ENCODE peak calls at places on chromosome 12, in eight cellular contexts. One of them, this sample, is unnamed.

GRCh38 chr12:70853326-70853725 is 67.2 kb downstream of the PTPRR start:
- DNase-seq in CD8-positive, alpha-beta T cell: no peak
- DNase-seq in neural crest cell: no peak
- DNase-seq in esophagus squamous epithelium: no peak
- DNase-seq in IMR-90: peak; percentile 1
- DNase-seq in endothelial cell: no peak
- DNase-seq in B cell: no peak
- DNase-seq in body of pancreas: peak; percentile 49
- DNase-seq in this sample: no peak

GRCh38 chr12:101051901-101052550 is 158.0 kb downstream of the SLC5A8 start:
- DNase-seq in CD8-positive, alpha-beta T cell: no peak
- DNase-seq in neural crest cell: no peak
- DNase-seq in esophagus squamous epithelium: no peak
- DNase-seq in IMR-90: peak; percentile 81
- DNase-seq in endothelial cell: no peak
- DNase-seq in B cell: no peak
- DNase-seq in body of pancreas: peak; percentile 82
- DNase-seq in this sample: no peak

GRCh38 chr12:1660304-1661187 is 30.3 kb upstream of the ADIPOR2 start:
- DNase-seq in CD8-positive, alpha-beta T cell: peak; percentile 59
- DNase-seq in neural crest cell: no peak
- DNase-seq in esophagus squamous epithelium: no peak
- DNase-seq in IMR-90: no peak
- DNase-seq in endothelial cell: no peak
- DNase-seq in B cell: no peak
- DNase-seq in body of pancreas: peak; percentile 98
- DNase-seq in this sample: no peak

GRCh38 chr12:108854055-108854452 is 3.3 kb downstream of the SSH1 start:
- DNase-seq in CD8-positive, alpha-beta T cell: no peak
- DNase-seq in neural crest cell: no peak
- DNase-seq in esophagus squamous epithelium: no peak
- DNase-seq in IMR-90: peak; percentile 95
- DNase-seq in endothelial cell: no peak
- DNase-seq in B cell: no peak
- DNase-seq in body of pancreas: peak; percentile 48
- DNase-seq in this sample: no peak

GRCh38 chr12:117063162-117063911 is 35.9 kb downstream of the TESC start:
- DNase-seq in CD8-positive, alpha-beta T cell: peak; percentile 18
- DNase-seq in neural crest cell: no peak
- DNase-seq in esophagus squamous epithelium: no peak
- DNase-seq in IMR-90: no peak
- DNase-seq in endothelial cell: no peak
- DNase-seq in B cell: no peak
- DNase-seq in body of pancreas: peak; percentile 37
- DNase-seq in this sample: no peak

GRCh38 chr12:94699796-94700195 is 49.4 kb upstream of the TMCC3 start:
- DNase-seq in CD8-positive, alpha-beta T cell: no peak
- DNase-seq in neural crest cell: no peak
- DNase-seq in esophagus squamous epithelium: no peak
- DNase-seq in IMR-90: no peak
- DNase-seq in endothelial cell: no peak
- DNase-seq in B cell: no peak
- DNase-seq in body of pancreas: no peak
- DNase-seq in this sample: no peak

GRCh38 chr12:3279415-3279780 is 202.2 kb downstream of the TSPAN9 start:
- DNase-seq in CD8-positive, alpha-beta T cell: no peak
- DNase-seq in neural crest cell: no peak
- DNase-seq in esophagus squamous epithelium: no peak
- DNase-seq in IMR-90: no peak
- DNase-seq in endothelial cell: no peak
- DNase-seq in B cell: no peak
- DNase-seq in body of pancreas: no peak
- DNase-seq in this sample: no peak

GRCh38 chr12:104957388-104958008 is 592 bp downstream of the SLC41A2 start:
- DNase-seq in CD8-positive, alpha-beta T cell: peak; percentile 38
- DNase-seq in neural crest cell: peak; percentile 22
- DNase-seq in esophagus squamous epithelium: no peak
- DNase-seq in IMR-90: no peak
- DNase-seq in endothelial cell: no peak
- DNase-seq in B cell: peak; percentile 54
- DNase-seq in body of pancreas: no peak
- DNase-seq in this sample: no peak

GRCh38 chr12:23458640-23459039 is 490.8 kb downstream of the SOX5 start:
- DNase-seq in CD8-positive, alpha-beta T cell: no peak
- DNase-seq in neural crest cell: no peak
- DNase-seq in esophagus squamous epithelium: no peak
- DNase-seq in IMR-90: no peak
- DNase-seq in endothelial cell: no peak
- DNase-seq in B cell: no peak
- DNase-seq in body of pancreas: no peak
- DNase-seq in this sample: no peak

GRCh38 chr12:53094394-53094787 is 3.1 kb upstream of the IGFBP6 start:
- DNase-seq in CD8-positive, alpha-beta T cell: no peak
- DNase-seq in neural crest cell: no peak
- DNase-seq in esophagus squamous epithelium: no peak
- DNase-seq in IMR-90: no peak
- DNase-seq in endothelial cell: no peak
- DNase-seq in B cell: no peak
- DNase-seq in body of pancreas: no peak
- DNase-seq in this sample: no peak

GRCh38 chr12:28780096-28780495 is 369.0 kb upstream of the FAR2 start:
- DNase-seq in CD8-positive, alpha-beta T cell: no peak
- DNase-seq in neural crest cell: no peak
- DNase-seq in esophagus squamous epithelium: no peak
- DNase-seq in IMR-90: peak; percentile 81
- DNase-seq in endothelial cell: no peak
- DNase-seq in B cell: no peak
- DNase-seq in body of pancreas: no peak
- DNase-seq in this sample: no peak

GRCh38 chr12:113612076-113612728 is 140.5 kb upstream of the LHX5 start:
- DNase-seq in CD8-positive, alpha-beta T cell: no peak
- DNase-seq in neural crest cell: no peak
- DNase-seq in esophagus squamous epithelium: no peak
- DNase-seq in IMR-90: no peak
- DNase-seq in endothelial cell: no peak
- DNase-seq in B cell: no peak
- DNase-seq in body of pancreas: no peak
- DNase-seq in this sample: no peak

GRCh38 chr12:132352896-132353800 is 23.8 kb upstream of the GALNT9 start:
- DNase-seq in CD8-positive, alpha-beta T cell: no peak
- DNase-seq in neural crest cell: no peak
- DNase-seq in esophagus squamous epithelium: no peak
- DNase-seq in IMR-90: no peak
- DNase-seq in endothelial cell: no peak
- DNase-seq in B cell: no peak
- DNase-seq in body of pancreas: no peak
- DNase-seq in this sample: no peak

GRCh38 chr12:65152012-65152411 is 17.4 kb upstream of the LEMD3 start:
- DNase-seq in CD8-positive, alpha-beta T cell: no peak
- DNase-seq in neural crest cell: no peak
- DNase-seq in esophagus squamous epithelium: no peak
- DNase-seq in IMR-90: no peak
- DNase-seq in endothelial cell: no peak
- DNase-seq in B cell: no peak
- DNase-seq in body of pancreas: no peak
- DNase-seq in this sample: no peak

GRCh38 chr12:77392467-77392866 is 327.1 kb upstream of the E2F7 start:
- DNase-seq in CD8-positive, alpha-beta T cell: no peak
- DNase-seq in neural crest cell: no peak
- DNase-seq in esophagus squamous epithelium: no peak
- DNase-seq in IMR-90: no peak
- DNase-seq in endothelial cell: no peak
- DNase-seq in B cell: no peak
- DNase-seq in body of pancreas: no peak
- DNase-seq in this sample: no peak

GRCh38 chr12:67991158-67991557 is 1.9 kb downstream of the IFNG-AS1 start:
- DNase-seq in CD8-positive, alpha-beta T cell: peak; percentile 16
- DNase-seq in neural crest cell: no peak
- DNase-seq in esophagus squamous epithelium: no peak
- DNase-seq in IMR-90: no peak
- DNase-seq in endothelial cell: no peak
- DNase-seq in B cell: peak; percentile 66
- DNase-seq in body of pancreas: no peak
- DNase-seq in this sample: no peak

GRCh38 chr12:55724226-55724939 is 4.2 kb downstream of the RDH5 start:
- DNase-seq in CD8-positive, alpha-beta T cell: peak; percentile 68
- DNase-seq in neural crest cell: peak; percentile 59
- DNase-seq in esophagus squamous epithelium: no peak
- DNase-seq in IMR-90: peak; percentile 69
- DNase-seq in endothelial cell: peak; percentile 59
- DNase-seq in B cell: peak; percentile 75
- DNase-seq in body of pancreas: peak; percentile 84
- DNase-seq in this sample: no peak

GRCh38 chr12:91381309-91381804 is 198.7 kb upstream of the DCN start:
- DNase-seq in CD8-positive, alpha-beta T cell: no peak
- DNase-seq in neural crest cell: peak; percentile 53
- DNase-seq in esophagus squamous epithelium: no peak
- DNase-seq in IMR-90: peak; percentile 86
- DNase-seq in endothelial cell: peak; percentile 62
- DNase-seq in B cell: peak; percentile 44
- DNase-seq in body of pancreas: peak; percentile 67
- DNase-seq in this sample: peak; percentile 24

GRCh38 chr12:6944381-6945186 is 762 bp downstream of the C12orf57 start:
- DNase-seq in CD8-positive, alpha-beta T cell: peak; percentile 86
- DNase-seq in neural crest cell: peak; percentile 84
- DNase-seq in esophagus squamous epithelium: peak; percentile 59
- DNase-seq in IMR-90: peak; percentile 92
- DNase-seq in endothelial cell: peak; percentile 91
- DNase-seq in B cell: peak; percentile 90
- DNase-seq in body of pancreas: peak; percentile 95
- DNase-seq in this sample: peak; percentile 89

GRCh38 chr12:52181757-52182156 is 10.1 kb downstream of the KRT80 start:
- DNase-seq in CD8-positive, alpha-beta T cell: no peak
- DNase-seq in neural crest cell: no peak
- DNase-seq in esophagus squamous epithelium: no peak
- DNase-seq in IMR-90: peak; percentile 89
- DNase-seq in endothelial cell: no peak
- DNase-seq in B cell: no peak
- DNase-seq in body of pancreas: no peak
- DNase-seq in this sample: no peak

DNA sequence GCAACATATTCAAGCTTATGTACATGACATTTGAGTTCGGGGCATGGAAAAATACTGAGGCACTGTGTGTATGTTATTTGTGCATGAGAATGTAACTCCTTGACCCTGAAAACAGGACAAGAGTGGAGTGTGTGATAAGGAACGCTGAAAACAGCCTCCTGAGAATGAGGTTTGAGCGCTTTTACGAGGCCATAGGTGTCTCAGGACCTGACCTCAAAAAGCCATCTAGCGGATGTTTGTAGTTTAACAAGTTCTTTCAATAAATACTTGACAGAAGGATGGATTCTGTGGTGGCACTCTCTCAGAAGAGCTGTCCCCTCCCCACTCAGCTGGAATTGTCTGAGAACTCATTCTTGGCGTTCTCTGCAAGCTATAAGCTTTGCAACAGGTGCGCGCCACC is 350.5 kb upstream of the TMTC1 start:
- DNase-seq in CD8-positive, alpha-beta T cell: no peak
- DNase-seq in neural crest cell: no peak
- DNase-seq in esophagus squamous epithelium: no peak
- DNase-seq in IMR-90: no peak
- DNase-seq in endothelial cell: no peak
- DNase-seq in B cell: no peak
- DNase-seq in body of pancreas: no peak
- DNase-seq in this sample: no peak
- TF ChIP-seq CTCF in CD8-positive, alpha-beta T cell: no peak
- TF ChIP-seq CTCF in neural crest cell: peak; percentile 33
- TF ChIP-seq CTCF in esophagus squamous epithelium: no peak
- TF ChIP-seq CTCF in IMR-90: no peak
- TF ChIP-seq CTCF in endothelial cell: peak; percentile 37
- TF ChIP-seq CTCF in B cell: no peak
- TF ChIP-seq CTCF in body of pancreas: no peak
- TF ChIP-seq CTCF in this sample: peak; percentile 39

DNA sequence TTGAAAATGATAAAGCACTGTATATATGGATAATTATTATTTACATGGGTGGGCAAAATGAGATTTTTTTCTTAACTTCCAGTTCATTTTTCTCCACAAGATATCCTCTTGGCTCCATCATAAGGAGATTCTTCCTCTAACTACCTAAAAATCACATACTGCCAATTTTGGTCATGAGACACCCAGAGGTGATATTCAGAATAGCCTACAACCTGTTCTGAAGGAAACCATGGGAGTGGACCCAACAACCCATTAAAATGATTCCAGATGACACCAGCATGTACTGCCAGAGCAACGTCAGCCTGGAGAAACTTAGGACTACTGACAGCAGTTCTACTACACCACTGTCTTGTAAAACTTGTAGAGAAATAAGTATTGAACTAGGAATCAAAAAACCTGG is 136.3 kb upstream of the TMPO start:
- DNase-seq in CD8-positive, alpha-beta T cell: no peak
- DNase-seq in neural crest cell: no peak
- DNase-seq in esophagus squamous epithelium: no peak
- DNase-seq in IMR-90: no peak
- DNase-seq in endothelial cell: no peak
- DNase-seq in B cell: no peak
- DNase-seq in body of pancreas: no peak
- DNase-seq in this sample: no peak
- TF ChIP-seq CTCF in CD8-positive, alpha-beta T cell: no peak
- TF ChIP-seq CTCF in neural crest cell: no peak
- TF ChIP-seq CTCF in esophagus squamous epithelium: no peak
- TF ChIP-seq CTCF in IMR-90: no peak
- TF ChIP-seq CTCF in endothelial cell: no peak
- TF ChIP-seq CTCF in B cell: no peak
- TF ChIP-seq CTCF in body of pancreas: no peak
- TF ChIP-seq CTCF in this sample: no peak

DNA sequence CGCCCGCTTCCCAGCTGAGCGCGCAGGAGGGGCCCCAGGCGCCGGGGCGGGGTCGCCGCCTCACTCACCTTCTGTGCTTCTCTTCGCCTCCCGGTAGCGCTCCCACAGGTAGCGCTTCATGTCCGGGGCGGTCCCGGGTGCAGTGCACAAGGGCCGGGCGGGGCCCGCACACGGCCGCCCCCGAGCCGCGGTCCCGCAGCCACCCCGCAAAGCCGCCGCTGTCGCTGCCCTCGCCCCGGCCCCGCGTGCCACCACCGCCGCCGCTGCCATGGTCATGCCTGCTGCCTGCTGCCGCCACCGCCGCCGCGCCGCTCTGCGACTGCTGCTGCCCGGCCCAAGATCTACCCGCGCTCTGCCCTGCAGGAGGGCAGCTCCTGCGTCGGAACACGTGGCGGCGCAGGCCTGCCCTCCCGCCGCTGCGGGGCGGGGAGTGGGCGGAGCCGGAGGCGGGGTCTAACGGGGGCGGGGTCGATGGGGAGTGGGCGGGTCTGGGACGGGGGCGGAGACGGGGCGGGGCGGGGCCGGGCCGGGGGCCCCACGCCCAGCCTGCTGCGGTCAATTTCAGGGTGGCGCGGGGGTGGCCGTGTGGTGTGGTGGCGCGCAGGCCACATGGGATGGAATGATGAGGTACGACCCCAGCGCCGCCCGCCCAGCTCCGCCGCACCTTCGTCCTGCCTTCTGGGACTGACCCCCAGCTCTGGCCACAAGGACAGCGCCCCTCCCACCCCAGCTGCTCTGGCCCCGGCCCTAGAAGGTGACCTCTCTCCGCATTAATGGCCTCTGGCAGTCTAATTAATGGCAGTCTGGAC is at the start of gene NT5DC3:
- DNase-seq in CD8-positive, alpha-beta T cell: peak; percentile 86
- DNase-seq in neural crest cell: peak; percentile 78
- DNase-seq in esophagus squamous epithelium: peak; percentile 18
- DNase-seq in IMR-90: peak; percentile 74
- DNase-seq in endothelial cell: peak; percentile 85
- DNase-seq in B cell: peak; percentile 86
- DNase-seq in body of pancreas: peak; percentile 84
- DNase-seq in this sample: peak; percentile 78
- TF ChIP-seq CTCF in CD8-positive, alpha-beta T cell: no peak
- TF ChIP-seq CTCF in neural crest cell: no peak
- TF ChIP-seq CTCF in esophagus squamous epithelium: no peak
- TF ChIP-seq CTCF in IMR-90: no peak
- TF ChIP-seq CTCF in endothelial cell: no peak
- TF ChIP-seq CTCF in B cell: no peak
- TF ChIP-seq CTCF in body of pancreas: peak; percentile 33
- TF ChIP-seq CTCF in this sample: no peak

GRCh38 chr12:24780969-24781368 is 167.9 kb downstream of the BCAT1 start:
- DNase-seq in CD8-positive, alpha-beta T cell: no peak
- DNase-seq in neural crest cell: no peak
- DNase-seq in esophagus squamous epithelium: no peak
- DNase-seq in IMR-90: peak; percentile 44
- DNase-seq in endothelial cell: no peak
- DNase-seq in B cell: no peak
- DNase-seq in body of pancreas: no peak
- DNase-seq in this sample: no peak
- TF ChIP-seq CTCF in CD8-positive, alpha-beta T cell: no peak
- TF ChIP-seq CTCF in neural crest cell: peak; percentile 57
- TF ChIP-seq CTCF in esophagus squamous epithelium: peak; percentile 14
- TF ChIP-seq CTCF in IMR-90: peak; percentile 42
- TF ChIP-seq CTCF in endothelial cell: no peak
- TF ChIP-seq CTCF in B cell: peak; percentile 20
- TF ChIP-seq CTCF in body of pancreas: no peak
- TF ChIP-seq CTCF in this sample: peak; percentile 42